ENCODE peak calls at places on chromosomes 1 and 21, in four cellular contexts. D, V, U and Q are unnamed samples.
A peak's percentile ranks its signal among the peaks of the same experiment; 100 is the strongest.

GRCh38 chr1:201740086-201740541 is 88.8 kb upstream of the IPO9 start:
- DNase-seq in V (no peak), D (no peak), U (no peak), Q (no peak)

GRCh38 chr1:43531453-43531905 is 796 bp downstream of the PTPRF start:
- DNase-seq in U (no peak), V (no peak), D (peak; percentile 44), Q (no peak)

GRCh38 chr1:232225336-232226131 is 404.4 kb downstream of the SIPA1L2 start:
- DNase-seq in D (no peak), U (no peak), V (no peak), Q (no peak)

GRCh38 chr1:111204211-111204883 is 3.9 kb upstream of the DENND2D start:
- DNase-seq in D (no peak), V (peak; percentile 96), U (no peak), Q (peak; percentile 79)

GRCh38 chr1:113429461-113430153 is 39.3 kb downstream of the MAGI3 start:
- DNase-seq in D (no peak), U (peak; percentile 14), V (peak; percentile 26), Q (no peak)

GRCh38 chr1:246350745-246351144 is 156.3 kb downstream of the SMYD3 start:
- DNase-seq in V (no peak), U (no peak), D (no peak), Q (no peak)

GRCh38 chr1:19921310-19921709 is 2.1 kb downstream of the PLA2G2E start:
- DNase-seq in V (no peak), D (no peak), U (no peak), Q (no peak)

GRCh38 chr1:60341274-60341673 is 267.7 kb upstream of the C1orf87 start:
- DNase-seq in U (no peak), V (no peak), D (peak; percentile 74), Q (no peak)

GRCh38 chr21:16073571-16073970 is 343.8 kb downstream of the USP25 start:
- DNase-seq in U (no peak), V (no peak), D (no peak), Q (no peak)

GRCh38 chr1:246794261-246795093 is 70.3 kb downstream of the SCCPDH start:
- DNase-seq in U (no peak), V (no peak), D (no peak), Q (no peak)

GRCh38 chr1:200153277-200154055 is 126.0 kb downstream of the NR5A2 start:
- DNase-seq in U (no peak), D (peak; percentile 62), V (peak; percentile 84), Q (peak; percentile 32)

GRCh38 chr1:18955442-18956188 is 861 bp downstream of the IFFO2 start:
- DNase-seq in U (no peak), D (peak; percentile 40), V (peak; percentile 76), Q (no peak)

GRCh38 chr21:20739421-20739820 is 258.8 kb upstream of the NCAM2 start:
- DNase-seq in U (no peak), V (peak; percentile 1), D (no peak), Q (no peak)

GRCh38 chr1:116997011-116997410 is 4.5 kb upstream of the CD101 start:
- DNase-seq in U (no peak), V (no peak), D (no peak), Q (no peak)

GRCh38 chr21:39003982-39004775 is 179.1 kb downstream of the PSMG1 start:
- DNase-seq in D (peak; percentile 74), U (peak; percentile 45), V (no peak), Q (no peak)

GRCh38 chr1:201739492-201740085 is 89.4 kb upstream of the IPO9 start:
- DNase-seq in D (peak; percentile 61), V (peak; percentile 29), U (peak; percentile 62), Q (peak; percentile 45)

GRCh38 chr1:152725261-152725660 is 17.3 kb downstream of the LCE4A start:
- DNase-seq in D (no peak), U (no peak), V (no peak), Q (no peak)

GRCh38 chr1:117599822-117600221 is 6.0 kb upstream of the TENT5C start:
- DNase-seq in V (no peak), D (no peak), U (no peak), Q (no peak)

GRCh38 chr1:214427871-214428277 is 123.5 kb downstream of the PTPN14 start:
- DNase-seq in V (peak; percentile 88), U (no peak), D (peak; percentile 81), Q (peak; percentile 44)

GRCh38 chr1:10793129-10793651 is 3.3 kb downstream of the CASZ1 start:
- DNase-seq in U (no peak), V (no peak), D (no peak), Q (no peak)

GRCh38 chr1:246383791-246384190 is 123.3 kb downstream of the SMYD3 start:
- DNase-seq in D (peak; percentile 73), U (no peak), V (no peak), Q (no peak)

GRCh38 chr21:42056996-42057689 is 14.0 kb upstream of the UMODL1 start:
- DNase-seq in U (no peak), D (peak; percentile 61), V (no peak), Q (no peak)

GRCh38 chr1:10207810-10208209 is 2.6 kb upstream of the KIF1B start:
- DNase-seq in D (no peak), U (no peak), V (no peak), Q (no peak)

GRCh38 chr1:39980555-39981313 is 25.8 kb downstream of the MFSD2A start:
- DNase-seq in D (no peak), V (no peak), U (no peak), Q (no peak)

GRCh38 chr1:115869064-115869463 is 28.1 kb upstream of the NHLH2 start:
- DNase-seq in D (no peak), V (no peak), U (no peak), Q (no peak)
- TF ChIP-seq CTCF in D (no peak), V (no peak), U (no peak), Q (no peak)

DNA sequence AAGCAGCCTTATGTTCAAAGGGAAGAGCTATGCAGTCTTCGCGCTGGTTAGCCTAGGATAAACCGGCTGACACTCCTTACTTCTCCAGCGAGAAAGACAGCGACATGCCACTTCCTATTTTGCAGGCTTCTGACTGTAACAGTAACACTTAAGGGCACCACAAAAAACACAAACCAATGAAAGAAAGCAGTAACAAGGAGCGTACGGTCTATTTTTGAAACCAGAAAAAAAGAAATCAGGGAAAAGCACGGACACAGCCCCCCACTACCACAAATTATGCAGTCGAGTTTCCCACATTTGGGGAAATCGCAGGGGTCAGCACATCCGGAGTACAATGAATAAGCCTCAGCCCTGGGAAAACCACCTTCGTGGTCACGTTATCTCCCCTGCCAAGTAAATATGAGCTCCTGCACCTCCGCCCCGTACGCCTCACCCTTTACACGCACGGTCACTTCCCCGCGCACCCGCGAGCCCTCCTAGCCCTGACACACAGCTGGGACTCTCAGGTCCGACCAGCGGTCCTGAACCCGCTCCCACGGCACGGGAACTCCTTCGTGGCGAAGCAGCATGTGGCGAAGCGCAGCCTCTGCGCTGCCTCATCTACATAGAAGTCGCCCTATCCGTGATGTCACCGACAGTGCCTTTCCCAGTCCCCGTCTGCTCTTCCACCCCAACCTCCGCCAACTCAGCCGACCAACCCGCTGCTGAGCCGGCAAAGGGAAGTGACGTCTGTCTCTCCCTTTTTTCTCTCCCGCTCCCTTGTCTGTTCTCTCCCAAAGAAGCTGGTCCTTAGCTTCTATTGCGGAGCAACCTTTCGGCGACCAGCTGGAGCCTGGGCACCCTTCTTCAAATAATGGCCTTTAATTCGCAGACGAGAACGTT is 40.9 kb upstream of the PPIAL4F start:
- DNase-seq in U (peak; percentile 85), V (peak; percentile 97), D (peak; percentile 77), Q (peak; percentile 53)
- TF ChIP-seq CTCF in U (no peak), V (no peak), D (no peak), Q (no peak)

GRCh38 chr1:150926094-150926741 is at the start of gene SETDB1:
- DNase-seq in U (peak; percentile 96), D (peak; percentile 97), V (peak; percentile 99), Q (peak; percentile 92)
- TF ChIP-seq CTCF in U (no peak), D (no peak), V (peak; percentile 4), Q (peak; percentile 23)

DNA sequence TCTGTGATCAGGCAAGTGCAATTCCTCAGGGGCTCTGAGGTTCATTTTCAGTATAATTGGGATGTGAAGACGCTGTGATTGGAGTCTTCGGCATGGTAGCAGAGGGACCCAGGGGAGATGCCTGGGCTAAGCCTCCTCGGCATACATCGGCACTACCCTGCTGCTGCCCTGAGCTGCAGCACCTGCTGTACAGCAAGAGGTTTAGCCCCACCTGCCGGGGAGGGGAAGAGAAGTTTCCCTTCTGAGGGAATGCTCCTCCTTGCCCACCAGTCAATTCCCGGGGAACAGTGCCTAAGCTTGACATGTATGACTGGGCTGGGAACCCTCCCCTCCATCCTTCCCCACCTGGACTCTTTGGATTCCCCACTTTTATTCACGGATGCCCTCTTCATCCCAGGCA is 24.9 kb downstream of the CNIH3 start:
- DNase-seq in V (peak; percentile 54), D (no peak), U (no peak), Q (no peak)
- TF ChIP-seq CTCF in V (peak; percentile 37), D (no peak), U (no peak), Q (peak; percentile 12)

GRCh38 chr1:211921579-211922095 is 91.1 kb upstream of the LPGAT1 start:
- DNase-seq in D (no peak), V (no peak), U (no peak), Q (no peak)

GRCh38 chr1:211920602-211921226 is 90.2 kb upstream of the LPGAT1 start:
- DNase-seq in V (no peak), U (no peak), D (peak; percentile 5), Q (no peak)

GRCh38 chr1:211920141-211920572 is 89.6 kb upstream of the LPGAT1 start:
- DNase-seq in U (peak; percentile 29), V (no peak), D (peak; percentile 87), Q (no peak)

GRCh38 chr1:211923065-211923464 is 92.5 kb upstream of the LPGAT1 start:
- DNase-seq in D (no peak), V (no peak), U (no peak), Q (no peak)

GRCh38 chr1:211918665-211919414 is 88.3 kb upstream of the LPGAT1 start:
- DNase-seq in V (no peak), D (no peak), U (no peak), Q (no peak)
- TF ChIP-seq CTCF in V (no peak), D (no peak), U (no peak), Q (no peak)

DNA sequence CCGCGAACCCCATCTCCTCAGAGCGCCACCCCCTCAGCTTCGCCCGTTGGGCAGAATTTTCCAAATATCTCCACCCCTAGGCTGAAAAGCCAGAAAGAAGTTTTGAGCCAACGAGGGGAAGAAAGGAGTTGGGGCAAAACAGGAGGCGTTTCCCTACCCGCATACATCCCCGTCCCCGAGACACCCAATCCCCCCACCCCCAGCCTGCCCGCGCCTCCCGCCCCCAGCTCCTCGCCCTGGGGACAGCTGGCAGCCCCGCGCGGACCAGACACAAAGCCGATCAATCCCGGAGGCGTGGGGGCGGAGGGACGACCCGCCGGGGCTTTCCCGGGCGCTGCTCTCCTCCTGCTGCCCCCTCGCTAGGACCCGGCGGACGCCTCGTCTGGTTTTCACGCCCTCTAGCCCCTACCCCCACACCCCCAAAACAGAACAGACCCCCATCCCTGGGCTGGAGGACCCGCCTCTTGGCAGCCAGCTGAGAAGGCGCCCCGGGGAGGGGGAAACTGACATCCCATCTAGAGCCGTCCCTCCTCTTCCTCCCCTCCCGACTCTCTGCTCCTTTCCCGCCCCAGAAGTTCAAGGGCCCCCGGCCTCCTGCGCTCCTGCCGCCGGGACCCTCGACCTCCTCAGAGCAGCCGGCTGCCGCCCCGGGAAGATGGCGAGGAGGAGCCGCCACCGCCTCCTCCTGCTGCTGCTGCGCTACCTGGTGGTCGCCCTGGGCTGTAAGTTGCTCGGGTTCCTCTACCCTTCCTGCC is at the start of gene JAM2:
- DNase-seq in V (peak; percentile 65), U (peak; percentile 59), D (no peak), Q (peak; percentile 83)
- TF ChIP-seq CTCF in V (peak; percentile 51), U (peak; percentile 20), D (peak; percentile 33), Q (peak; percentile 52)